ENCODE peak calls at places on chromosomes 2 and 18, in four cellular contexts. J is cardiac muscle cell; B is effector memory CD4-positive, alpha-beta T cell; U is hepatocyte. Y is an unnamed sample. For H3K4me1, the result is how much of the 10 kb centered on the place peaks cover.

GRCh38 chr2:231124833-231125232 is at the start of gene HTR2B:
- DNase-seq in J (peak), B (no peak), U (no peak), Y (no peak)

GRCh38 chr2:118970396-118971135 is 28.6 kb downstream of the MARCO start:
- DNase-seq in J (no peak), B (no peak), U (no peak), Y (no peak)

GRCh38 chr2:236241181-236242056 is 22.8 kb downstream of the ASB18 start:
- DNase-seq in J (no peak), B (no peak), U (no peak), Y (no peak)

GRCh38 chr2:239268082-239268481 is 132.7 kb downstream of the HDAC4 start:
- DNase-seq in J (no peak), B (no peak), U (no peak), Y (no peak)

GRCh38 chr2:234998404-234999211 is 46.8 kb downstream of the SH3BP4 start:
- DNase-seq in J (peak), B (no peak), U (peak), Y (no peak)

GRCh38 chr2:17821535-17822451 is 5.5 kb downstream of the MSGN1 start:
- DNase-seq in J (peak), B (no peak), U (no peak), Y (no peak)

GRCh38 chr2:122205637-122206036 is 450.2 kb downstream of the TSN start:
- DNase-seq in J (peak), B (no peak), U (no peak), Y (no peak)

GRCh38 chr2:96116424-96116878 is at the start of gene ADRA2B:
- DNase-seq in J (peak), B (peak), U (peak), Y (peak)

GRCh38 chr2:104599802-104600510 is 254.0 kb upstream of the POU3F3 start:
- DNase-seq in J (no peak), B (no peak), U (peak), Y (no peak)

GRCh38 chr2:54770211-54770610 is 46.7 kb downstream of the EML6 start:
- DNase-seq in J (no peak), B (no peak), U (no peak), Y (no peak)

GRCh38 chr2:63434024-63434423 is 154.3 kb downstream of the WDPCP start:
- DNase-seq in J (no peak), B (no peak), U (no peak), Y (no peak)

GRCh38 chr18:36158261-36158867 is 28.7 kb downstream of the ELP2 start:
- DNase-seq in J (no peak), B (no peak), U (no peak), Y (no peak)

GRCh38 chr18:39241534-39241933 is 1675.9 kb upstream of the CELF4 start:
- DNase-seq in J (no peak), B (no peak), U (no peak), Y (no peak)

GRCh38 chr18:2406544-2406943 is 164.8 kb downstream of the METTL4 start:
- DNase-seq in J (no peak), B (no peak), U (peak), Y (no peak)

GRCh38 chr2:45938649-45939511 is 287.4 kb downstream of the PRKCE start:
- DNase-seq in J (no peak), B (no peak), U (peak), Y (no peak)

GRCh38 chr2:97751752-97752151 is 38.4 kb downstream of the ZAP70 start:
- DNase-seq in J (peak), B (no peak), U (no peak), Y (no peak)

GRCh38 chr2:64421199-64421598 is 32.8 kb upstream of the LGALSL start:
- DNase-seq in J (no peak), B (no peak), U (no peak), Y (no peak)

GRCh38 chr2:213238753-213239591 is 45.3 kb upstream of the SPAG16 start:
- DNase-seq in J (no peak), B (no peak), U (peak), Y (no peak)

GRCh38 chr18:39840406-39840805 is 2114.6 kb upstream of the PIK3C3 start:
- DNase-seq in J (no peak), B (no peak), U (no peak), Y (no peak)

GRCh38 chr2:238281826-238282480 is 6.5 kb downstream of the PER2 start:
- DNase-seq in J (no peak), B (no peak), U (no peak), Y (no peak)

GRCh38 chr2:141187063-141187429 is 943.8 kb downstream of the LRP1B start:
- DNase-seq in J (no peak), B (no peak), U (no peak), Y (no peak)

GRCh38 chr2:241068942-241069810 is 32.9 kb downstream of the MTERF4 start:
- DNase-seq in J (no peak), B (no peak), U (no peak), Y (no peak)

GRCh38 chr2:172196768-172197322 is 94.1 kb upstream of the DLX2 start:
- DNase-seq in J (no peak), B (no peak), U (peak), Y (peak)

GRCh38 chr2:19745318-19746136 is 156.3 kb downstream of the TTC32 start:
- DNase-seq in J (no peak), B (no peak), U (no peak), Y (no peak)

GRCh38 chr2:46378616-46379015 is 81.4 kb downstream of the EPAS1 start:
- DNase-seq in J (no peak), B (no peak), U (no peak), Y (no peak)

GRCh38 chr2:25928668-25929067 is 50.4 kb upstream of the ASXL2 start:
- DNase-seq in J (no peak), B (no peak), U (no peak), Y (no peak)

GRCh38 chr2:168207861-168208260 is 39.5 kb downstream of the STK39 start:
- DNase-seq in J (no peak), B (no peak), U (no peak), Y (no peak)

GRCh38 chr2:191167766-191168165 is 17.0 kb upstream of the STAT4 start:
- DNase-seq in J (no peak), B (no peak), U (no peak), Y (no peak)

GRCh38 chr2:6531304-6531703 is 334.4 kb downstream of the CMPK2 start:
- DNase-seq in J (no peak), B (no peak), U (no peak), Y (no peak)

GRCh38 chr2:68994864-68995263 is 18.1 kb upstream of the ANTXR1 start:
- DNase-seq in J (no peak), B (no peak), U (no peak), Y (no peak)

DNA sequence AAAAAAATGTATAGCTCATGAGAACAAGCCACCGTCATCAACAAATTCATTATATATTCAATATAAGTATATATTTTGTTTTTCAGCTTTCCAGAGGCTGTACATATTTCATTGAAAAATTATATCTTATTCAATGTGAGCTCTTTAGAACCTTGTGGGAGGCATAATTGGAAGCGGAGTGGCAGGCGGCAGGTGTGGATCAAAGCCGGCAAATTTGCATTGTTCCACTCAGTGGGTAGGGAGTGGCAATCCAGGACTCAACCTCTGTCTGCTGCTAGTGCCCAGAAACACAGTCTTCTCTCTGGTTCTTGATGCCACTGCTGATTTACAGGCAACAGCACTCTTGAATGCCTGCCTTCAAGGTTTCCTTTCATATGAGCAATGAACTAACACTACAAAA is 46.9 kb downstream of the GCA start:
- DNase-seq in J (no peak), B (no peak), U (no peak), Y (no peak)
- H3K4me1 ChIP-seq in J (under half), B (under half), U (under half), Y (under half)

GRCh38 chr2:218896501-218897393 is 16.1 kb downstream of the WNT10A start:
- DNase-seq in J (no peak), B (peak), U (peak), Y (peak)
- H3K4me3 ChIP-seq in J (no peak), B (peak), U (no peak), Y (peak)

DNA sequence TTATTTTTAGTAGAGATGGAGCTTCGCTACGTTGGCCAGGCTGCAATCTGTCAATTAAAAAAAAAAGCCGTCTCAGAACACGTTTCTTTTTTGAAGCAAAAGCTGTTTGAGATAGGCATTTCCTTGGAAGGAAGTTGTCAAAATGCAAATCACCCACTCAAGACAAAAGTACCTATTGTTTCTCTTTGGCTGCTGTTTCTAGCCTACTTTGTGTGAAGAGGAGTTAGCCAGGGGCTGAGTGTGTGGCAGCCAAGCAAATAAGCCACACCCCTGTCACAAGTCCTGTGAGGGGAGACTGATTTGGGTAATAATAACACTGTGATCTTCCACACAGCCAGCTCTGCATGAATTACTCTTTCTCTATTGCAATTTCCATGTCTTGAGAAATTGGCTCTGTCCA is 47.4 kb upstream of the CDCA7 start:
- DNase-seq in J (no peak), B (no peak), U (no peak), Y (no peak)
- H3K27ac ChIP-seq in J (no peak), B (no peak), U (no peak), Y (no peak)

GRCh38 chr2:217889656-217890055 is 113.1 kb downstream of the TNS1 start:
- DNase-seq in J (no peak), B (no peak), U (no peak), Y (no peak)

GRCh38 chr2:217895070-217895635 is 107.6 kb downstream of the TNS1 start:
- DNase-seq in J (no peak), B (no peak), U (no peak), Y (no peak)

GRCh38 chr2:217890445-217890844 is 112.3 kb downstream of the TNS1 start:
- DNase-seq in J (peak), B (no peak), U (peak), Y (no peak)

GRCh38 chr2:217893440-217893839 is 109.4 kb downstream of the TNS1 start:
- DNase-seq in J (no peak), B (no peak), U (no peak), Y (no peak)

DNA sequence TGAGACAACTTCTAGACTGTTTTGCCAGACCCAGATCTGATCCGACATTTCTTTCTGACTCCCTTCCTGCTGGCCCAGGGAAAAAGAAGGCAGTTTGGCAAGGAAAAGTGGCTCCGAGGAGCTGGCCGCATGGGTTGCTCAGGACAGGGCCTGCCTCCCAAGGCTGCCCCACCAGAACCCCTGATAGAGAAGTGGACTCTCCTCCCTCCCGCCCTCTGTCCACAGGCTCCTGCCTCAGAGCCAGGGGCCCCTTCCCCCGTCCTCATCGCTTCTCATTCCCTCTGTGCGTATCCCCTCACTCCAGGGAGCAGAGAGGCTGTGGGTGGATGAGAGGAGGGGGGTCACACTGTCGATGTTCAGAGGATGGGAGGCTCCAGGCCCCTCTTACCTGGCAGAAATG is 110.2 kb downstream of the TNS1 start:
- DNase-seq in J (no peak), B (no peak), U (no peak), Y (no peak)
- H3K4me1 ChIP-seq in J (under half), B (under half), U (under half), Y (under half)

Y was measured in CD4-positive, alpha-beta memory T cell.